ENCODE peak calls at places on chromosomes 4 and X, in nine cellular contexts. D, W, S, R, L, T, Z, K and Q are unnamed samples.

GRCh38 chr4:145482209-145483021 is 762 bp downstream of the SMAD1 start:
- DNase-seq in D (peak), W (peak), S (peak), R (peak), L (peak), T (peak), Z (peak), K (peak), Q (peak)

GRCh38 chr4:185738038-185738552 is 73.9 kb downstream of the SORBS2 start:
- DNase-seq in D (no peak), W (no peak), S (no peak), R (no peak), L (no peak), T (peak), Z (no peak), K (no peak), Q (no peak)

GRCh38 chr4:98430708-98431403 is 169.7 kb downstream of the RAP1GDS1 start:
- DNase-seq in D (peak), W (no peak), S (no peak), R (no peak), L (no peak), T (peak), Z (no peak), K (no peak), Q (no peak)

GRCh38 chr4:78608684-78609083 is 57.1 kb downstream of the ANXA3 start:
- DNase-seq in D (no peak), W (no peak), S (no peak), R (no peak), L (no peak), T (no peak), Z (no peak), K (no peak), Q (no peak)

GRCh38 chr4:136713140-136713539 is 819.2 kb downstream of the PCDH18 start:
- DNase-seq in D (no peak), W (no peak), S (no peak), R (no peak), L (no peak), T (peak), Z (no peak), K (no peak), Q (peak)

GRCh38 chrX:118730500-118731247 is 3.3 kb downstream of the IL13RA1 start:
- DNase-seq in D (no peak), W (no peak), S (no peak), R (no peak), L (no peak), T (peak), Z (no peak), K (no peak), Q (no peak)

GRCh38 chrX:37746268-37746931 is 33.5 kb upstream of the CYBB start:
- DNase-seq in D (no peak), W (no peak), S (no peak), R (no peak), L (no peak), T (no peak), Z (no peak), K (no peak), Q (peak)

GRCh38 chr4:184815046-184815877 is 10.5 kb downstream of the ACSL1 start:
- DNase-seq in D (peak), W (peak), S (peak), R (peak), L (peak), T (peak), Z (peak), K (peak), Q (peak)

GRCh38 chr4:17687237-17687857 is 72.9 kb downstream of the MED28 start:
- DNase-seq in D (no peak), W (no peak), S (no peak), R (no peak), L (no peak), T (no peak), Z (no peak), K (no peak), Q (no peak)

GRCh38 chr4:169707958-169708643 is 49.6 kb downstream of the HPF1 start:
- DNase-seq in D (no peak), W (no peak), S (no peak), R (no peak), L (no peak), T (peak), Z (no peak), K (no peak), Q (no peak)

GRCh38 chrX:18886005-18886343 is 97.9 kb downstream of the PHKA2 start:
- DNase-seq in D (no peak), W (no peak), S (no peak), R (no peak), L (no peak), T (no peak), Z (no peak), K (no peak), Q (no peak)

GRCh38 chr4:87631668-87632067 is 18.4 kb upstream of the DMP1 start:
- DNase-seq in D (no peak), W (no peak), S (no peak), R (no peak), L (no peak), T (no peak), Z (no peak), K (no peak), Q (no peak)

GRCh38 chrX:3160771-3161170 is 119.5 kb downstream of the ARSF start:
- DNase-seq in D (no peak), W (no peak), S (no peak), R (no peak), L (no peak), T (no peak), Z (peak), K (no peak), Q (no peak)

GRCh38 chr4:3338321-3338838 is 45.6 kb downstream of the RGS12 start:
- DNase-seq in D (no peak), W (no peak), S (no peak), R (no peak), L (no peak), T (no peak), Z (no peak), K (no peak), Q (no peak)

GRCh38 chr4:99103166-99103565 is 14.6 kb upstream of the ADH5 start:
- DNase-seq in D (no peak), W (no peak), S (no peak), R (no peak), L (no peak), T (no peak), Z (no peak), K (no peak), Q (no peak)

GRCh38 chr4:176277162-176277904 is 8.3 kb upstream of the ASB5 start:
- DNase-seq in D (no peak), W (peak), S (peak), R (no peak), L (peak), T (peak), Z (peak), K (peak), Q (peak)

GRCh38 chrX:109889289-109890006 is 113.5 kb upstream of the TMEM164 start:
- DNase-seq in D (no peak), W (no peak), S (no peak), R (no peak), L (no peak), T (peak), Z (peak), K (no peak), Q (peak)

GRCh38 chrX:97405031-97405685 is 521.5 kb downstream of the RPA4 start:
- DNase-seq in D (no peak), W (no peak), S (no peak), R (no peak), L (no peak), T (peak), Z (no peak), K (no peak), Q (no peak)

GRCh38 chr4:189409158-189409557 is 531.5 kb upstream of the FRG1 start:
- DNase-seq in D (no peak), W (no peak), S (no peak), R (no peak), L (no peak), T (no peak), Z (no peak), K (no peak), Q (no peak)

GRCh38 chrX:138704101-138704500 is 7.4 kb downstream of the FGF13 start:
- DNase-seq in D (no peak), W (no peak), S (no peak), R (no peak), L (no peak), T (no peak), Z (no peak), K (no peak), Q (no peak)

GRCh38 chrX:12007881-12008280 is 130.4 kb upstream of the FRMPD4 start:
- DNase-seq in D (peak), W (no peak), S (no peak), R (no peak), L (no peak), T (peak), Z (no peak), K (no peak), Q (peak)

GRCh38 chr4:119284876-119285611 is 36.9 kb downstream of the FABP2 start:
- DNase-seq in D (no peak), W (no peak), S (no peak), R (no peak), L (no peak), T (peak), Z (no peak), K (no peak), Q (peak)

GRCh38 chrX:153804100-153804595 is 9.7 kb downstream of the SSR4 start:
- DNase-seq in D (no peak), W (no peak), S (no peak), R (no peak), L (no peak), T (no peak), Z (no peak), K (no peak), Q (no peak)

GRCh38 chr4:109233585-109233984 is 68.9 kb downstream of the COL25A1 start:
- DNase-seq in D (no peak), W (no peak), S (no peak), R (no peak), L (no peak), T (no peak), Z (no peak), K (no peak), Q (no peak)

GRCh38 chr4:3689006-3689405 is 77.2 kb upstream of the ADRA2C start:
- DNase-seq in D (no peak), W (peak), S (no peak), R (peak), L (no peak), T (no peak), Z (no peak), K (no peak), Q (no peak)

GRCh38 chr4:72295966-72296557 is 264.3 kb downstream of the NPFFR2 start:
- DNase-seq in D (no peak), W (no peak), S (no peak), R (no peak), L (no peak), T (peak), Z (peak), K (no peak), Q (peak)

GRCh38 chrX:30570505-30570904 is 7.1 kb downstream of the TASL start:
- DNase-seq in D (no peak), W (no peak), S (no peak), R (no peak), L (no peak), T (peak), Z (no peak), K (no peak), Q (peak)

GRCh38 chrX:150364347-150365050 is 1.4 kb downstream of the MAMLD1 start:
- DNase-seq in D (no peak), W (peak), S (no peak), R (peak), L (peak), T (no peak), Z (peak), K (peak), Q (no peak)

GRCh38 chr4:56465599-56466295 is 1.7 kb upstream of the SRP72 start:
- DNase-seq in D (no peak), W (no peak), S (no peak), R (no peak), L (no peak), T (peak), Z (peak), K (no peak), Q (no peak)

GRCh38 chrX:98071331-98071730 is 1187.6 kb downstream of the RPA4 start:
- DNase-seq in D (no peak), W (no peak), S (no peak), R (no peak), L (no peak), T (no peak), Z (no peak), K (no peak), Q (no peak)

GRCh38 chr4:95093460-95093859 is 335.7 kb downstream of the BMPR1B start:
- DNase-seq in D (no peak), W (no peak), S (no peak), R (no peak), L (no peak), T (no peak), Z (no peak), K (no peak), Q (no peak)

GRCh38 chr4:95095352-95095974 is 337.7 kb downstream of the BMPR1B start:
- DNase-seq in D (no peak), W (no peak), S (no peak), R (no peak), L (no peak), T (peak), Z (peak), K (no peak), Q (no peak)

GRCh38 chr4:95091272-95091671 is 333.5 kb downstream of the BMPR1B start:
- DNase-seq in D (no peak), W (no peak), S (no peak), R (no peak), L (no peak), T (peak), Z (peak), K (no peak), Q (no peak)

GRCh38 chr4:95093936-95094929 is 336.5 kb downstream of the BMPR1B start:
- DNase-seq in D (no peak), W (no peak), S (no peak), R (no peak), L (no peak), T (no peak), Z (no peak), K (no peak), Q (no peak)

DNA sequence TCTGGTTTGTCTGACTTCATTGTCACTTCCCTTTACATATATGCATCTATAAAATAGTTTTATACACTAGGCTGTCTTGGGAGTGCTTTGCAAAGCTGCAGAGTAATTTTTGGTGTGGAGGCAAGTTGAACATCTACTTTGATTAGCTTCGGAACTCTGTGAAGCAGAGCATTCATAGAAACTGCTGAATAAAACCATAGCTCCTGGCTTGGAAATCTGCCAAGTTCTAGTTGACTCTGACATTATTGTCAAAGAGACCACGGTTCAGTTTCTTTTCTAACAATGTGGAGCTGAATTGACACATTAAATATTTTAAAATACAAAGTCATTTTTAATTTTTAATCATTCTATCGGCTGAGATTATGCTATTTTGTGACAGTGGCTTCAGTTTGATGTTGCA is 335.0 kb downstream of the BMPR1B start:
- DNase-seq in D (no peak), W (no peak), S (no peak), R (no peak), L (no peak), T (no peak), Z (no peak), K (no peak), Q (no peak)
- H3K4me3 ChIP-seq in D (no peak), W (no peak), S (no peak), R (no peak), L (no peak), T (no peak), Z (no peak), K (no peak), Q (no peak)

DNA sequence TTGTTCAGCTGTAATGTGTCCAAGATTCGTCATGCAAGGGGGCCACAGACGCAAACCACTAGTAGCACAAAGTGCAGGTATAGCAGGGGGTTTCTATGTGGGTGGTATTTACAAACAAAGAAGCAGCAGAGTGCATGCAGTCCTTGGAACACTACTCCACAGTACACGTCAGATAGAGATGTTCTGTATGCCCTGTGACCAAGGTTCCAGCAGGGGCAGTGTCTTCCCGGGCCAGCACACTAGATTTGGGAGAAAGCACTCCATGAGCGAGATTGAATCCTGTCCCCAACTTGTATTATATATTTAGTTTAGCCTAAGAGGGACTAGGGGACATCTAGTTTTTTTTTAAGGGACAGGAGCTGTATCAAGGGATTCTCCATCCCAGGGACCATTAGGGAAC is 54.4 kb upstream of the ESX1 start:
- DNase-seq in D (no peak), W (no peak), S (no peak), R (no peak), L (no peak), T (no peak), Z (peak), K (no peak), Q (no peak)
- TF ChIP-seq CTCF in D (no peak), W (no peak), S (no peak), R (no peak), L (no peak), T (peak), Z (peak), K (no peak), Q (no peak)

GRCh38 chr4:1862055-1862911 is 6.3 kb upstream of the LETM1 start:
- DNase-seq in D (no peak), W (no peak), S (no peak), R (no peak), L (no peak), T (no peak), Z (no peak), K (no peak), Q (no peak)
- H3K4me3 ChIP-seq in D (no peak), W (no peak), S (peak), R (peak), L (no peak), T (no peak), Z (peak), K (peak), Q (peak)

DNA sequence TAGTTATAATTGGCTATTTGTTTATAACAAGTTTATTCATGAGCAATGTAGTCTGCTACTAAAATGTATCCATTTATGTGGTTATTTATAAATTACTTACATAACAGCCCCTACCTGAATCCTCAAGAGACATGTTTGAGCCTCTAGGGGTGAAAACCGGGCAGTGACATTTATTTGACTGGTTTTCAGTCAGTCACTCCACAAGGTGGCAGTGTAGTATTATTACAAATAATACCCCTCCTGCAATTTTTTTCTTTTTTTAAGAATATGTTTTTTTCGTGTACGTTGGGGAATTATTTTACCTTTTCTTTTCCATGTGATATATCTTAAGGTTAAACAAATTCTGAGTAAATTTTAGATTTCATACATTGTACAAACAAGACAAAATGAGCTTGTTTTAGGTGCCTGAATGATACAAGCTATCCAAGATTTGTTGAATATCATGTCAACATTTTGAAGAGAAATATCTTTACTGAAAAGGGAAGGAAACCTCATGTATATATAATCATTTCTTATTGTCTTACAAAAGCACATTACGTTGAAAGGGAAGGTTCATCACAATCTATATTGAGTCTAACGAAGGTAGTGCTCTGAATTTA is 598.7 kb upstream of the TECRL start:
- DNase-seq in D (no peak), W (no peak), S (no peak), R (no peak), L (no peak), T (peak), Z (peak), K (no peak), Q (peak)
- TF ChIP-seq CTCF in D (peak), W (peak), S (no peak), R (peak), L (peak), T (peak), Z (peak), K (peak), Q (peak)

GRCh38 chr4:81921757-81922159 is 450.1 kb upstream of the RASGEF1B start:
- DNase-seq in D (no peak), W (no peak), S (no peak), R (no peak), L (no peak), T (no peak), Z (peak), K (no peak), Q (no peak)

GRCh38 chr4:81919238-81919637 is 447.5 kb upstream of the RASGEF1B start:
- DNase-seq in D (no peak), W (no peak), S (no peak), R (no peak), L (no peak), T (peak), Z (peak), K (no peak), Q (peak)

GRCh38 chr4:81923140-81923539 is 450.7 kb downstream of the HNRNPD start:
- DNase-seq in D (no peak), W (no peak), S (no peak), R (no peak), L (no peak), T (no peak), Z (no peak), K (no peak), Q (no peak)

GRCh38 chr4:81922271-81922775 is 450.6 kb upstream of the RASGEF1B start:
- DNase-seq in D (no peak), W (no peak), S (no peak), R (no peak), L (no peak), T (no peak), Z (no peak), K (no peak), Q (no peak)

GRCh38 chr4:81919810-81920209 is 448.1 kb upstream of the RASGEF1B start:
- DNase-seq in D (no peak), W (no peak), S (no peak), R (no peak), L (no peak), T (no peak), Z (no peak), K (no peak), Q (no peak)
- H3K4me3 ChIP-seq in D (no peak), W (no peak), S (no peak), R (no peak), L (no peak), T (no peak), Z (no peak), K (no peak), Q (no peak)

GRCh38 chr4:123746981-123747380 is 350.4 kb downstream of the SPRY1 start:
- DNase-seq in D (no peak), W (no peak), S (no peak), R (no peak), L (no peak), T (peak), Z (peak), K (no peak), Q (no peak)
- TF ChIP-seq CTCF in D (no peak), W (no peak), S (no peak), R (peak), L (no peak), T (peak), Z (peak), K (no peak), Q (no peak)

DNA sequence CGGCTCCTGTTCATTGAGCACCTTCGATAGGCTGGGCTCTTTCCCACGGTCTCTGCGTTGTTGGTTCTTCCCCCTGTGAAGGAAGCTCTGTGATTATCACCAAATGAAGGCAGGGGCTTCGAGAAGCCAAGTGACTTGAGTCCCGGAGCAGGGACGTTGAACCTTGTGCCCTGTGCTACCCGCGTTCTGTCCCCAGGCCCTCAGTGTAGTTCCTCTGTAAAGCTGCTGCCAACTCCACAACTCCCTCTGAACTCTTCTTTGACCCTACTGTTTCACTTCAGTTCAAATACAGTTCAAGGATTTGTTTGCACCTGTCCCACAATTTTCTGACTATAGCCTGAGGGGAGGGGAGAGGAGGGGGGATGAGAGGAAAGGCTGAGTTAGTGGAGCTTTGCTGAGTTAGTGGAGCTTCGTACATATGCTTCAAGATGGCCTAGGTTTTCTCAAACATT is 630 bp upstream of the PHF8 start:
- DNase-seq in D (no peak), W (no peak), S (no peak), R (no peak), L (no peak), T (no peak), Z (no peak), K (no peak), Q (no peak)
- H3K4me3 ChIP-seq in D (peak), W (peak), S (peak), R (peak), L (peak), T (peak), Z (peak), K (peak), Q (peak)

DNA sequence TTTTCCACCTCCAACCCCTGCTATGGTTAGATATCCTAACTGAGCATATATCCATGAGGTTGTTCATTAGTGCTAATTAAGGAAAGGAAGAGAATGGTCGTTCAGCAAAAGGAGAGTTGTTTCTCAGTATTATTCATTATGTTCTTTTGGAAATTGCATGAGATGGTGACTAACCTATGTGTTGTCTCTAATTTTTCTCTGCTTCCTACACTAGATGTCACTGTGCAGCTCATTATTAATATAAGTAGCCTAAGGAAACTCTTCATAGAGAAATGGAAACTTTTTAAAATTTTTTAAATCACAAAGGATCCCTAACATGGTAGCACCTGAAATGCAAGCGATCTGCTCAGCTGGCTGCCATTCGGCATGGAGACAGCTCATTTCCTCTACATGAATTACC is 67.7 kb upstream of the FAM9A start:
- DNase-seq in D (no peak), W (no peak), S (no peak), R (no peak), L (no peak), T (peak), Z (no peak), K (no peak), Q (no peak)
- TF ChIP-seq CTCF in D (peak), W (peak), S (peak), R (no peak), L (peak), T (peak), Z (no peak), K (no peak), Q (no peak)